ENCODE peak calls at places on chromosomes 2 and 18, in ten cellular contexts. T, F, E, C, K, X, P, N, A and I are unnamed samples.

GRCh38 chr2:177273456-177273855 is 8.9 kb upstream of the NFE2L2 start:
- DNase-seq in T (no peak), F (no peak), E (no peak), C (no peak), K (no peak), X (no peak), P (no peak), N (no peak), A (no peak), I (no peak)

GRCh38 chr18:5543854-5544389 is at the start of gene EPB41L3:
- DNase-seq in T (peak), F (no peak), E (no peak), C (no peak), K (no peak), X (peak), P (no peak), N (peak), A (no peak), I (peak)

GRCh38 chr2:36737131-36737750 is 40.7 kb downstream of the VIT start:
- DNase-seq in T (no peak), F (no peak), E (no peak), C (no peak), K (no peak), X (no peak), P (no peak), N (no peak), A (no peak), I (no peak)

GRCh38 chr2:230905448-230906430 is 19.3 kb downstream of the GPR55 start:
- DNase-seq in T (no peak), F (peak), E (no peak), C (no peak), K (peak), X (no peak), P (no peak), N (peak), A (no peak), I (no peak)

GRCh38 chr2:236014408-236015131 is 153.6 kb downstream of the GBX2 start:
- DNase-seq in T (no peak), F (no peak), E (no peak), C (no peak), K (no peak), X (no peak), P (no peak), N (peak), A (no peak), I (no peak)

GRCh38 chr2:21372654-21373053 is 248.9 kb downstream of the TDRD15 start:
- DNase-seq in T (no peak), F (no peak), E (peak), C (no peak), K (no peak), X (peak), P (no peak), N (no peak), A (no peak), I (no peak)

GRCh38 chr2:16508061-16508851 is 157.4 kb downstream of the CYRIA start:
- DNase-seq in T (peak), F (no peak), E (no peak), C (no peak), K (no peak), X (peak), P (no peak), N (peak), A (no peak), I (peak)

GRCh38 chr18:73545497-73545896 is 602.1 kb downstream of the FBXO15 start:
- DNase-seq in T (no peak), F (no peak), E (no peak), C (no peak), K (no peak), X (no peak), P (no peak), N (no peak), A (no peak), I (no peak)

GRCh38 chr2:158904126-158904525 is 64.3 kb upstream of the TANC1 start:
- DNase-seq in T (no peak), F (no peak), E (no peak), C (no peak), K (no peak), X (no peak), P (no peak), N (no peak), A (no peak), I (no peak)

GRCh38 chr2:196101325-196101981 is 32.8 kb upstream of the DNAH7 start:
- DNase-seq in T (no peak), F (peak), E (peak), C (no peak), K (no peak), X (no peak), P (no peak), N (no peak), A (no peak), I (peak)

GRCh38 chr18:2293109-2293839 is 278.0 kb downstream of the METTL4 start:
- DNase-seq in T (no peak), F (no peak), E (peak), C (no peak), K (no peak), X (no peak), P (no peak), N (no peak), A (no peak), I (no peak)
- TF ChIP-seq CTCF in T (no peak), F (no peak), E (peak), C (no peak), K (no peak), X (peak), P (no peak), N (no peak), A (no peak), I (no peak)

GRCh38 chr2:204024503-204024902 is 87.9 kb downstream of the ICOS start:
- DNase-seq in T (no peak), F (peak), E (peak), C (peak), K (peak), X (peak), P (no peak), N (peak), A (no peak), I (no peak)

GRCh38 chr2:204026294-204026693 is 89.7 kb downstream of the ICOS start:
- DNase-seq in T (no peak), F (no peak), E (peak), C (no peak), K (no peak), X (no peak), P (no peak), N (no peak), A (no peak), I (no peak)

GRCh38 chr2:204027105-204027504 is 90.5 kb downstream of the ICOS start:
- DNase-seq in T (no peak), F (peak), E (peak), C (no peak), K (no peak), X (no peak), P (no peak), N (no peak), A (no peak), I (peak)

GRCh38 chr2:204023088-204023487 is 86.5 kb downstream of the ICOS start:
- DNase-seq in T (no peak), F (no peak), E (no peak), C (no peak), K (no peak), X (no peak), P (no peak), N (no peak), A (no peak), I (no peak)

GRCh38 chr2:204024906-204025475 is 88.4 kb downstream of the ICOS start:
- DNase-seq in T (no peak), F (no peak), E (no peak), C (no peak), K (no peak), X (no peak), P (no peak), N (no peak), A (no peak), I (no peak)
- TF ChIP-seq CTCF in T (no peak), F (no peak), E (peak), C (no peak), K (no peak), X (no peak), P (no peak), N (no peak), A (no peak), I (no peak)

GRCh38 chr2:118061135-118061955 is 26.9 kb upstream of the INSIG2 start:
- DNase-seq in T (no peak), F (peak), E (peak), C (peak), K (no peak), X (peak), P (no peak), N (no peak), A (no peak), I (peak)
- TF ChIP-seq CTCF in T (no peak), F (peak), E (peak), C (no peak), K (peak), X (peak), P (peak), N (no peak), A (peak), I (peak)

GRCh38 chr2:240460781-240461431 is 25.4 kb downstream of the GPC1 start:
- DNase-seq in T (peak), F (no peak), E (no peak), C (no peak), K (no peak), X (no peak), P (no peak), N (peak), A (no peak), I (no peak)
- TF ChIP-seq CTCF in T (no peak), F (peak), E (peak), C (no peak), K (peak), X (no peak), P (no peak), N (no peak), A (peak), I (no peak)

GRCh38 chr2:241064008-241064801 is 37.9 kb downstream of the MTERF4 start:
- DNase-seq in T (peak), F (no peak), E (no peak), C (no peak), K (peak), X (peak), P (no peak), N (no peak), A (no peak), I (peak)

GRCh38 chr2:241063093-241063551 is 39.0 kb downstream of the MTERF4 start:
- DNase-seq in T (peak), F (no peak), E (no peak), C (no peak), K (no peak), X (peak), P (no peak), N (no peak), A (no peak), I (peak)

GRCh38 chr2:241064802-241065354 is 37.2 kb downstream of the MTERF4 start:
- DNase-seq in T (peak), F (no peak), E (no peak), C (no peak), K (no peak), X (no peak), P (no peak), N (no peak), A (no peak), I (peak)

GRCh38 chr2:241062342-241063092 is 39.6 kb downstream of the MTERF4 start:
- DNase-seq in T (no peak), F (no peak), E (no peak), C (no peak), K (no peak), X (no peak), P (no peak), N (no peak), A (no peak), I (no peak)

DNA sequence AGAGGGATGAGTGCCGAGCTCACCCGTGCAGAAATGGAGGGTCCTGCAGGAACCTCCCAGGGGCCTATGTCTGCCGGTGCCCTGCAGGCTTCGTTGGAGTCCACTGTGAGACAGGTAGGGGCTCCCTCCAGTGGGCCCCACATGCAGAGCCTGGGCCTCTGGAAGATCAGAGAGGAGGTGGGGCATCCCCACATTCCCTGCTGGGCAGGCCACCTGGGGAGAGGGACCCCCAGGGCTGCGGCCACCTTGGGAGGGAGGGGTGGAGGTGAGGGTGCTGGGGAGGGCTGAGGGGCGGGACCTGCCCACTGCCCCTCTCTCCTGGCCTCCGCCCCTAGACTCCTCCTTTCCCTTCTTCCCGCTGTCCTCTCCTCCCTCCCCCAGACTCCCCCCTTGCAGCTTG is 38.5 kb downstream of the MTERF4 start:
- DNase-seq in T (peak), F (no peak), E (no peak), C (no peak), K (no peak), X (peak), P (no peak), N (no peak), A (no peak), I (peak)
- TF ChIP-seq CTCF in T (no peak), F (peak), E (no peak), C (no peak), K (no peak), X (no peak), P (no peak), N (no peak), A (peak), I (no peak)

DNA sequence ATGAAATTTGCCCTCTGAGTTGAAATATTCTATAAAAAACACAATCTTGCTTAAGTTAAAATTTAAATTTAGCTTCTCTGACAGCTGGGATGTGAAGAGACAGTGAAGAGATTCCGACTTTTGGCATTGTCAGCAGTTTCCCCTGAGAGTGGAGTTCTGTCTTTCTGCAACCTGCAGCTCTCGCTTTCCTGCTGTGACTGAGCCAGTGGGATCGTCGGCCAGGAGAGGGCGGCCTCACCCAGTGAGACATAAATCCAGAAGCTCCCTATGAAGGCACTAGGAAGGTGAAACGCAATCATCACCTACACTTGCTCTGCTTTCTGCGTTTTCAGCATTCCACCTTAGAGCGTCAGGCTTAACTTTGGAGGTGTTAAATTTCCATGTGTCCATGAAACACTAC is 75.4 kb upstream of the HNMT start:
- DNase-seq in T (peak), F (peak), E (no peak), C (no peak), K (peak), X (peak), P (no peak), N (peak), A (no peak), I (no peak)
- TF ChIP-seq CTCF in T (peak), F (peak), E (peak), C (peak), K (peak), X (no peak), P (peak), N (peak), A (peak), I (no peak)

GRCh38 chr2:62939735-62940491 is 110.7 kb upstream of the OTX1 start:
- DNase-seq in T (no peak), F (peak), E (no peak), C (no peak), K (no peak), X (no peak), P (peak), N (no peak), A (peak), I (no peak)
- TF ChIP-seq CTCF in T (no peak), F (no peak), E (no peak), C (no peak), K (no peak), X (no peak), P (no peak), N (no peak), A (no peak), I (no peak)

DNA sequence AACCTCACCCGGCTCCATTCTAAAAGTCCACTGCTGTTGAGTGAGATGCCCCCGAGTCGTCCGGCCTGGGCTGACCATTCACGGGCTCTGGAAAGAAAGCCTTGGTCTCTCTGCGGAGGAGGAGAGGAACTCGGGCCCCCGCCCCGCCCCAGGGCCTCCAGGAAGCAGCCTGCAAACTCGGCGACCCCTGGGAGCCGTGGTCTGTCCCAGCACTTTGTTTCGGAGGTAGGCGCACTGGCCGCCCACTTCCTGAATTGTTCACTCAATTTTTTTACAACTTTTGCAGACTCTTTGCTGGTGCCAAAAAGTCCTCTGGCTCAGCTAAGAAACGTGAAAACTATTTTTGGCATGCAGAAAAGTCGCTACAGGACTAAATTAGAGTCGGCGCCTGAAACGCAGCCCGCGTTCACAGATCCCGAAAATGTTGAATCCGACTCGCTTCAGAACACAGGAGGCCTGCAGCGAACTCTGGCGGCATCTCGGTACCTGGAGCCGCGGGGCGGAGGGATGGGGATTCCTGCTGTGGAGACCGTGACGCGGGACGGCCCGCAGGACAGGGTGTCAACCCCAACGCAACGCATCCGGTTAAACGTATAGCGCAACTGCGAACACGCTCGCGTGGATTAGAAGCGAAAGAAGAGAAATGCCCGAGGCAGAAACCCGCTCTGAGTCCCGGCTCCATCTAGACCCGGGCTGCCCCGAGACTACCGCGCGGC is 1.5 kb downstream of the PXDN start:
- DNase-seq in T (no peak), F (peak), E (no peak), C (peak), K (no peak), X (peak), P (peak), N (peak), A (no peak), I (no peak)
- TF ChIP-seq CTCF in T (no peak), F (peak), E (no peak), C (peak), K (no peak), X (no peak), P (peak), N (no peak), A (peak), I (no peak)

DNA sequence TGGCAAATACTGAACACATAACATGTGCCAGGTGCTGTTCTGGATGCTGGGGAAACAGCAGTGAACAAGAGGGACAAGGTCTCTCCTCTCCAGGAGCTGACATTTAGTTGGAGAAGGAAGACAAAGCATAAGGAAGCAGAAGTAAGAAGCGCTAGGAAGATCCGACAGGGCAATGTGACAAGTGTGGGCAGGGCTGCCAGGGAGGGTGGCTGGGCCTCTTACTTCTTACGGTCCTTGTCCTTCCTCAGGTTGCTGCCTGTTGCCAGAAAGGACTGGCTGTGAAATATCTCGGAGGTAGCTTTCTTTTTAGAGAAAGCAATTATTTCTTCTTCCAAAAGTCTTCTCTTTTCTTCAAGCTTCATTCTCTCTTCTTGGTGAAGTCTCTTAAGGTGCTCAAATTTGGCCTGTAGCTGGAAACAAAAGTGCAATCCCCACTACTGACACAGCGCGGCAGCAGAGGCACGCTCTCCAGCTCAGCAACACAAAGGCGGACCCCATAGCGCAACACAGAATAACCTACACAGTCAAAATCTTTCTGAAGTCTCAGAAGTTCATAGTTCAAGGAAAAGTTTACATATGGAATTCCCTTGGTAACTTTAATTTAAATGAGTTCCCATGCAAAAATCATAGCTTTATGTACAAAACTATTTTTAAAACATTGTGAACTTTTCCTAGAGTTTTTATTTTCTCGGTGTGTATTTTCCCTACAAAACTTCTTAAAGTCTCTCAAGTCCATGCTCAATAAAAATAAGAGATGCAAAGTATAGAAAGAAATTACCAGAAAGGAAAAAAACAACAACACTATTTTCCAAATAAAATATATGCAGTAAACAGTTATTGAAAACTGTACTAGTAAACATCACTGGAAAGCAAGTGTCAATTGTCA is 67.7 kb downstream of the SEPTIN10 start:
- DNase-seq in T (peak), F (peak), E (peak), C (peak), K (peak), X (peak), P (no peak), N (peak), A (no peak), I (no peak)
- TF ChIP-seq CTCF in T (peak), F (peak), E (peak), C (peak), K (peak), X (peak), P (peak), N (peak), A (peak), I (peak)